ENCODE peak calls at places on chromosomes 5 and 9, in seven cellular contexts. W is uterus, X is body of pancreas, S is heart left ventricle, A is A549, K is stomach, E is HCT116. C is an unnamed sample.

GRCh38 chr5:153256-153655 is 38.0 kb upstream of the LRRC14B start:
- DNase-seq in E (no peak), X (no peak), A (no peak), S (no peak), K (no peak), W (no peak), C (no peak)

GRCh38 chr5:133938932-133939331 is 29.5 kb downstream of the C5orf15 start:
- DNase-seq in K (no peak), X (no peak), E (no peak), W (no peak), S (no peak), A (no peak), C (no peak)

GRCh38 chr9:34809504-34810186 is 99.7 kb upstream of the CCL21 start:
- DNase-seq in S (peak), A (peak), E (no peak), W (no peak), X (peak), K (no peak), C (peak)

GRCh38 chr9:98575379-98576346 is 133.1 kb downstream of the GABBR2 start:
- DNase-seq in A (peak), W (no peak), X (no peak), K (peak), E (no peak), S (no peak), C (no peak)

GRCh38 chr9:126049088-126049487 is 277.5 kb upstream of the MVB12B start:
- DNase-seq in K (no peak), E (no peak), X (no peak), S (no peak), A (no peak), W (no peak), C (no peak)

GRCh38 chr9:105401651-105402050 is 46.2 kb upstream of the FSD1L start:
- DNase-seq in W (no peak), K (no peak), X (no peak), S (no peak), E (no peak), A (peak), C (peak)

GRCh38 chr5:135034186-135034962 is at the start of gene PITX1:
- DNase-seq in S (no peak), W (no peak), K (peak), E (peak), X (peak), A (peak), C (peak)

GRCh38 chr9:97900103-97900737 is 22.1 kb downstream of the TRMO start:
- DNase-seq in X (no peak), A (no peak), K (no peak), E (no peak), S (no peak), W (no peak), C (no peak)

GRCh38 chr5:141668601-141669265 is 13.3 kb downstream of the ARAP3 start:
- DNase-seq in W (no peak), K (no peak), E (no peak), X (no peak), S (no peak), A (no peak), C (no peak)

GRCh38 chr5:163914911-163915310 is 409.5 kb downstream of the MAT2B start:
- DNase-seq in A (no peak), S (peak), W (no peak), E (no peak), X (no peak), K (no peak), C (peak)

GRCh38 chr5:173330151-173330855 is 2.1 kb upstream of the STC2 start:
- DNase-seq in X (no peak), E (no peak), S (no peak), W (no peak), A (no peak), K (no peak), C (no peak)

GRCh38 chr9:19768798-19769197 is 20.0 kb downstream of the SLC24A2 start:
- DNase-seq in W (no peak), S (no peak), A (no peak), K (no peak), X (no peak), E (no peak), C (no peak)

GRCh38 chr9:79255681-79256080 is 316.1 kb upstream of the TLE4 start:
- DNase-seq in X (no peak), A (no peak), S (no peak), W (no peak), E (no peak), K (no peak), C (no peak)

GRCh38 chr5:71830626-71831539 is 111.8 kb downstream of the CARTPT start:
- DNase-seq in X (peak), A (peak), S (peak), K (peak), E (no peak), W (peak), C (no peak)

GRCh38 chr5:132831095-132831860 is 831 bp upstream of the SHROOM1 start:
- DNase-seq in A (no peak), X (no peak), S (no peak), W (no peak), K (no peak), E (no peak), C (no peak)

GRCh38 chr9:27385606-27386005 is 88.7 kb upstream of the EQTN start:
- DNase-seq in A (no peak), E (no peak), K (peak), W (no peak), X (peak), S (no peak), C (no peak)

DNA sequence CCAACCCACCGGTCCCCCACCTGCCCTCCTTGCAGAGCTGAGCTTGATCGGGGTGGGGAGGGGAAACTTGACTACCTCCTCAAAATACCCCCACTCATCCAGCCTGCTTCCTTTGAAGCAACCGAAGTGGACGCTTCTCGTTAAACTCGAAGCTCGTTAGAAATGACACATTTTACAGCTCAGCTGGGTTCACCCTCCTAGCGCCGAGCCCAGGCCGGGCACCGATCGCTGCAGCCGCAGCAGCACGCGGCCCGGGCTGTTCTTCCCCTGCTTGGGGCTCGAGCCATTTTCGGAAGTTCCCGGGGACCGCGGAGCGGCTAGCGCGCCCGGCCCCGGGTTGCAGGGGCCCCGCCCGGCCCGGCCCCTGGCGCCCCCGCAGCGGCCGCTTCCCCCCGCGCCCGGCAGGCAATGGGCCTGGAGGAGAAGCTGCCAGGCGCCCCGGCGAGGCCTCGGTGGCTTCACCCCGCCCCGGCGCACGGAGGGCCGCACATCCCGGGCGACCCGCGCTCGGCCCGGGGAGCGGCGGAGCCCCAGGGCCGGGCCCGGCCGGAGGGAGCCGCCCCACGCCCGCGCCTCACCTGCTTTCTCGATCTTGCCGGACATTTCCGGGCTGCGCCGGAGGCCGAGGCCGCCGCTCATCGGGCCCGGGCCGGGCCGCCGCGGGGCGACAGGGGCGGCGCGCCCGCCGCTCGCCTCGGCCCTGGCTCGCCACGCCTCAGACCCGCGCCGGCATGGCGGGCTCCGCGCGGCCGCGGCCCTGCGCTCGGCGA is 499 bp downstream of the RAPGEF1 start:
- DNase-seq in S (peak), K (peak), A (no peak), W (no peak), X (peak), E (no peak), C (peak)
- TF ChIP-seq POLR2A in S (no peak), K (no peak), A (no peak), W (no peak), X (peak), E (no peak), C (no peak)

DNA sequence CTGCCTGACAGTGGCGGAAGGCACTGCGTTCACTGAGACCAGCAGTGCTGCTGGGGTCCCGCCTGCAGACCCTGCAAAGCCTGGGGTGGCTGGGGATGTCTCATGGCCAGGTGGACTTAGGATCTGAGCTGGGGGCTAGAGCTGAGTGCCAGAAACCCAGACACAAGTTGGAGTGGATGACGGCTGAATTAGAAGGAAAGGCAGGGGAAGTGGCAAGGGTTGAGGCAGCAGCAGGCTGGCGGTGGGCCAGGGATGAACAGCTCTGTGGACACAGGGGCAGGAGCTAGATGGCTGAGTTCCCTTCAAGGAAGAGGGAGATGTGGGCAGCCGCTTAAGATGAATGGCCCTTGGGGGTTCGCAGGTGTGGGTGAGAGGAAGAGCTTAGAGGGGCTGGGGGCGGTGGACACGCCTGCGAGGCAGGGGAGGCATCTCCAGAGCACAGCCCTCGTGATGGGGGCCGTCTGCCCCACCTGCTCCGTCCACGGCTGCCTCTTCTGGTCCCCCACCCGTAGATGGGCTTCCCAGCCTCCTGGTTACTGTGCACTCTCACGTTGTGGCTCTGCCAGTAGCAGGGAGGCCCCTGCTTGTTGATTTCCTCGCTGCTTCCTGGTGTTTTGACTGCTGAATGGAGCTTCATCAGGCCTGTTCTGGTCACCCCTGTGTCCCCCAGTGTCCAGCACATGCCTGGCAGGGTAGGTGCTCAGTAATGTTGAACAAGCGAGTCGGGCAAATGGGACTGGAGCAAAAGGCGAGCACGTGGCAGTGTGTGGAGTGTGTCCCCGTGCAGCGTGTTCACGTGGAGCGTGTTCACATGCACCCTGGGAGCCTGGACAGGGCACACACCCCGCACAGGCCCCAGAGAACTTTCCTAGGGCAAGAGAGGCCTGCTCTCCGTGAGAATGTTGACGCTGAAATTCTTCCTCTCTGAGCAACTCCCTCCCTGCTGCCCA is 168.2 kb downstream of the CACNA1B start:
- DNase-seq in S (no peak), X (no peak), K (peak), A (no peak), E (no peak), W (no peak), C (no peak)
- TF ChIP-seq POLR2A in S (no peak), X (no peak), K (no peak), A (no peak), E (no peak), W (no peak), C (no peak)

DNA sequence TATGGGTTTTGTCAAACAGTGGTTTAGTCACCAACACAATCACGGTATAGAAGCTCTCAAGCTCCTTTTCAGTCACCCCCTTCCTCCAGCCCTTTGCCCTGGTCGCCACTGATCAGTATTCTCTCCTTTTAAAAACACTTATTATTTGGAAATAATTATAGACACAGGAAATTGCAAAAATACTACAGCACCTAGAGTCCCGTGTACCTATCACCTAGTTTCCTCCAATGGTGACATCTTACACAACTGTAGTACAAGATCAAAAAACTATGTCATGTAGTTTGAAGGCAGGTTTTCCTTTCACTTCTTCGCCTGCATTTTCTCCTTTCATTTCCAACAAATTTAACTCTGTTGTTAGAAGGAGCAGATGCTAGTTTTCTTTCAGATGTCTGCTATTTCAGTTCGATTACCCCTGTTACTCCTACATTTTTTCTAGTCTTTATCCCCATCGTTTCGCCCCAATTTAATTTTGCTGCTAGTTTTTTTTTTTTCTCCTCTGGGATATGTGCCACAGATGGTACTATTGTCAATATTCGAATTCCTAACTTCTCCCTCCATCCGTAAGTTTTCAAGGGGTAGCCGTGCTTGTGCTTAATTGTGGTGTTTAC is 633 bp upstream of the ATG10 start:
- DNase-seq in E (no peak), S (no peak), W (no peak), A (peak), X (no peak), K (no peak), C (peak)
- TF ChIP-seq POLR2A in E (no peak), S (no peak), W (no peak), A (no peak), X (no peak), K (no peak), C (no peak)

DNA sequence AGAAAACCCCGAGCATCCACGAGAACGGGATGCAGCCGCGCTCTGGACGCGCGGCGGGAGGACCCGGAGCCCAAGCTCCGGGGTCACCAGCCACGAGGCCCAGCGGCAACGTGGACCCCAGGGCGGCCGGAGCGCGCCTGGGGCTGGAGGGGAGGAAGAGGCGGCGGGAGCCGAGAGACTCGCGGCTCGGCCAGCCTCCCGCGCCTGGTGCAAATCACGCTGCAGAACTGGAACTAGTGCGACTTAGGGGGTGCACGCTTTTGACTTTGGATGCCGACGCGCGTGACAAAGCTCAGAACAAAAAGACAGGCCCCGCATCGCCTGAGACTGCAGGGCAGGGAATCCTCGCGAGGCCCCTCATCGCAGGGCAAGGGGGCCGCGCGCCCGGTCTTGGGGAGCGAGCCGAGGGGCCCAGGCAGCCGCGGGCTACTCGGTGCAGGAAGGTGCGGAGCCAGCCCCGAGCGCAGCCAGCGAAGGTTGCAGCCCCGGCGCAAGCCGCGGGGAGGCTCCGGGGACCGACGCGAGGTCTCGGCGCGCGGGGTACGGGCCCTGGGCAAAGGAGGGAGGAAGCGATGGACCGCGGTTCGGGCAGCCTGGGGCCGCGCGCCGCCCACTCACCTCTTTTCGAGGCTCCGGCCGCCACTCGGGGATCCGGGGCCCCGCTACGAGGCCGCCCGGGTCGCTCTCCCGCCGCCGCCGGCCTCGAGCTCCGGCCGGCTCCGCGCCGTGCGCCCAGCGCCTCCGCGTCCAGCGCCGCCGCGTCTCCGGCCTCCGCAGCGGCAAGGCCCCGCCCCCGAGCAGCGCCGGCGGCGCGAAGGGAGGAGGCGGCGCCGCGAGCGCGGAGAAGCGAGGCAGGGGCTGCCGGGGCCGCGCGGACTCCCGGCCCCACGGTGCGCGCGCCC is at the start of gene GOLM1:
- DNase-seq in S (peak), X (peak), W (peak), K (peak), A (peak), E (no peak), C (peak)
- TF ChIP-seq POLR2A in S (peak), X (peak), W (no peak), K (no peak), A (peak), E (peak), C (no peak)

DNA sequence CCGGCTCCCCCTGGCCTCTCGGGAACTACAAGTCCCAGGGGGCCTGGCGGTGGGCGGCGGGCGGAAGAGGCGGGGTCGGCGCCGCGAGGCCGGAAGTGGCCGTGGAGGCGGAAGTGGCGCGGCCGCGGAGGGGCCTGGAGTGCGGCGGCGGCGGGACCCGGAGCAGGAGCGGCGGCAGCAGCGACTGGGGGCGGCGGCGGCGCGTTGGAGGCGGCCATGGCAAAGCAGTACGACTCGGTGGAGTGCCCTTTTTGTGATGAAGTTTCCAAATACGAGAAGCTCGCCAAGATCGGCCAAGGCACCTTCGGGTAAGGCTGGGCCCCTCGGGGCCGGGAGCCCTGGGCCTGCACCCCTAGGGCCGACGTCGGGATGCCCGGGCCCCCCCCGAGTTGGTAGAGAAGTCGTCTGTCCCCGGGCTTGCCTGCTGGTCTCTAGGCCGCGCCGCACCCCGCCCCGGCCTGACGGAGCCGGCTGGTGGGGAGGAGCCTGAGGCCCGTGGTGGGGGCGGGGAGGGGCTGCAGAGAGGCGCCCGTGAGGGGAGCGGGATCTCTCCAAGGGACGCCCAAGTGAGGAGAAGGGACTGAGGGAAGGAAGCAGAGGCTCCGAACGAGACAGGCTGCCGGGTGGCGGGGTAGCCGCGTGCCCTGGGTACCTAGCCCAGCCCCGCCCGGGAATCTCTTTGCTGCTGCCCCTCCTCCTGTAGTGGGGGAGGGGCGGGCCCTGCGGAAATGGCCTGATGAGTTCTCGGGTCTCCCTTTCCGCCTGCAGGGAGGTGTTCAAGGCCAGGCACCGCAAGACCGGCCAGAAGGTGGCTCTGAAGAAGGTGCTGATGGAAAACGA is at the start of gene CDK9:
- DNase-seq in S (peak), W (peak), A (peak), K (peak), X (peak), E (peak), C (peak)
- TF ChIP-seq POLR2A in S (peak), W (peak), A (peak), K (no peak), X (peak), E (no peak), C (peak)

GRCh38 chr5:1485320-1486118 is 38.2 kb downstream of the LPCAT1 start:
- DNase-seq in S (no peak), A (no peak), X (no peak), W (no peak), E (no peak), K (no peak), C (no peak)

GRCh38 chr5:1487079-1487764 is 36.5 kb downstream of the LPCAT1 start:
- DNase-seq in A (no peak), E (no peak), W (no peak), K (no peak), X (no peak), S (no peak), C (no peak)

GRCh38 chr5:1484416-1485319 is 39.1 kb downstream of the LPCAT1 start:
- DNase-seq in W (no peak), E (no peak), X (no peak), A (no peak), K (no peak), S (no peak), C (no peak)

GRCh38 chr5:1483856-1484255 is 38.6 kb upstream of the SLC6A3 start:
- DNase-seq in E (no peak), W (no peak), S (no peak), A (no peak), K (no peak), X (no peak), C (no peak)

GRCh38 chr5:1486271-1486670 is 37.5 kb downstream of the LPCAT1 start:
- DNase-seq in S (no peak), X (no peak), K (no peak), E (no peak), W (no peak), A (no peak), C (no peak)
- TF ChIP-seq POLR2A in S (no peak), X (no peak), K (no peak), E (no peak), W (no peak), A (no peak), C (no peak)

DNA sequence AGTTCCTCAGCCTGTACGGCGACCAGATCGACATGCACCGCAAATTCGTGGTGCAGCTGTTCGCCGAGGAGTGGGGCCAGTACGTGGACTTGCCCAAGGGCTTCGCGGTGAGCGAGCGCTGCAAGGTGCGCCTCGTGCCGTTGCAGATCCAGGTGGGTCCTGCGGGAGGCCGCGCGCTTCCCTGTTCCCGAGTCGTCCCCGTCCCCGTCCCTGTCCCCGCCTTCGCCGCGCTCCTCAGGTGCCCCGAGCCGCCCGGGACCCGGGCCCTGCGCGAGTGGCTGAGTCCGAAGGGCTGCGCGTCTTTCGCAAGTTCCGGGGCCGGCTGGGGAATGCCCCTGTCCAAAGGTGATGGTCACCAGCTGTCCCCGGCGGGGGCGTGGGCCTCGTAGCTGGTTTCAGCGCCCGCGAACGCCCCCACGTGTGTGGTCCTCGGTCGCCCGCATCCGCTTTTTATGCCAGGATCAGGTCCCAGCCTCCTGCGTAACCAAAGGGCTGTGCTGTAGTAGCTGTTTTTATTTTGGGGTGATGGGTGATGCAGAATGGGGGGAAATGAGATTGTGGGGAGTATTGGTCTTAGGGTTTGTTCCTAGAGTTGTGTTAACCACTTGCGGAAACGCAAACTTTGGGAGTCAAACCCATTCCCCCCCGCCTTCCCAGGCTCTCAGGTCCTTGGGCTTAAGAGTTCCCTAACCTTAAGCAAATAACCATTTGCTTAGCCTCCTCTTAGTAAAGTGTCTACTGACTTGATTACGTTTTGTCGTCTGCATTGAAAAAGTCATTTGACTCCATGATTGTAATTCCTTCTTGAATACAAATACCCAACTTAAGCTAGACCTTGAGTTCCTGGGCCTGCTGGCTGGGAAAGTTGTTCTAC is 612 bp downstream of the ISOC1 start:
- DNase-seq in E (no peak), X (peak), A (peak), S (peak), W (peak), K (peak), C (peak)
- TF ChIP-seq POLR2A in E (no peak), X (peak), A (no peak), S (no peak), W (no peak), K (no peak), C (peak)